ENCODE peak calls at places on chromosomes 12 and 14, in six cellular contexts. G is ovary, Y is breast epithelium, K is suprapubic skin, U is tibial nerve, J is kidney. V is an unnamed sample.
A peak's percentile ranks its signal among the peaks of the same experiment; 100 is the strongest.

GRCh38 chr12:32897276-32897615 is 669 bp upstream of the PKP2 start:
- DNase-seq in Y (no peak), G (no peak), K (no peak), U (no peak), J (no peak), V (no peak)

GRCh38 chr12:42981379-42981778 is 391.8 kb upstream of the PRICKLE1 start:
- DNase-seq in J (no peak), Y (no peak), K (no peak), G (no peak), U (no peak), V (no peak)

GRCh38 chr12:89346741-89347324 is 5.5 kb downstream of the DUSP6 start:
- DNase-seq in G (no peak), K (no peak), U (no peak), J (no peak), Y (no peak), V (no peak)

GRCh38 chr14:55028476-55028875 is 1.4 kb downstream of the SOCS4 start:
- DNase-seq in J (no peak), G (no peak), Y (no peak), U (no peak), K (no peak), V (no peak)

GRCh38 chr12:89883630-89884364 is 175.2 kb upstream of the ATP2B1 start:
- DNase-seq in U (no peak), J (no peak), K (no peak), G (no peak), Y (no peak), V (no peak)

GRCh38 chr12:104462931-104463339 is 6.2 kb downstream of the CHST11 start:
- DNase-seq in G (no peak), Y (no peak), K (no peak), U (no peak), J (no peak), V (no peak)

GRCh38 chr12:10584415-10584814 is 29.0 kb downstream of the MAGOHB start:
- DNase-seq in Y (no peak), G (no peak), U (no peak), J (no peak), K (no peak), V (no peak)

GRCh38 chr14:41699506-41699905 is 92.8 kb downstream of the LRFN5 start:
- DNase-seq in Y (no peak), U (no peak), J (no peak), K (no peak), G (no peak), V (no peak)

GRCh38 chr12:13099066-13099909 is 4.2 kb downstream of the GSG1 start:
- DNase-seq in U (no peak), J (no peak), Y (no peak), K (no peak), G (no peak), V (no peak)

GRCh38 chr12:62899568-62900390 is 35.2 kb downstream of the PPM1H start:
- DNase-seq in J (no peak), Y (no peak), K (no peak), U (no peak), G (no peak), V (no peak)

GRCh38 chr14:50061664-50062437 is 54.5 kb downstream of the VCPKMT start:
- DNase-seq in G (no peak), Y (no peak), J (no peak), K (no peak), U (no peak), V (no peak)

GRCh38 chr12:130473266-130473665 is 135.6 kb downstream of the PIWIL1 start:
- DNase-seq in K (no peak), G (no peak), U (no peak), J (no peak), Y (no peak), V (no peak)

GRCh38 chr12:7638064-7638763 is 27.5 kb downstream of the APOBEC1 start:
- DNase-seq in J (no peak), U (no peak), K (no peak), Y (no peak), G (no peak), V (no peak)

GRCh38 chr12:89135976-89136634 is 216.2 kb downstream of the DUSP6 start:
- DNase-seq in U (no peak), J (no peak), K (no peak), G (no peak), Y (no peak), V (no peak)

GRCh38 chr14:75917322-75918251 is 64.2 kb downstream of the TGFB3 start:
- DNase-seq in U (no peak), G (no peak), Y (no peak), J (no peak), K (no peak), V (no peak)

GRCh38 chr12:105892362-105892910 is 246.3 kb downstream of the NUAK1 start:
- DNase-seq in K (no peak), Y (no peak), U (no peak), G (no peak), J (no peak), V (no peak)

GRCh38 chr14:89178802-89179201 is 238.2 kb downstream of the FOXN3 start:
- DNase-seq in Y (no peak), G (no peak), K (no peak), J (no peak), U (no peak), V (no peak)

GRCh38 chr14:104223101-104223809 is 84.9 kb downstream of the KIF26A start:
- DNase-seq in U (no peak), K (no peak), G (peak; percentile 80), J (peak; percentile 78), Y (no peak), V (peak; percentile 34)

GRCh38 chr12:89789862-89790261 is 81.2 kb upstream of the ATP2B1 start:
- DNase-seq in G (no peak), K (no peak), U (no peak), Y (no peak), J (no peak), V (no peak)

GRCh38 chr12:28563926-28564325 is 373.7 kb downstream of the CCDC91 start:
- DNase-seq in Y (no peak), J (no peak), K (no peak), G (no peak), U (no peak), V (no peak)

GRCh38 chr14:77067632-77068514 is 30.2 kb upstream of the CIPC start:
- DNase-seq in K (no peak), Y (peak; percentile 72), U (peak; percentile 34), G (peak; percentile 61), J (peak; percentile 88), V (peak; percentile 52)

DNA sequence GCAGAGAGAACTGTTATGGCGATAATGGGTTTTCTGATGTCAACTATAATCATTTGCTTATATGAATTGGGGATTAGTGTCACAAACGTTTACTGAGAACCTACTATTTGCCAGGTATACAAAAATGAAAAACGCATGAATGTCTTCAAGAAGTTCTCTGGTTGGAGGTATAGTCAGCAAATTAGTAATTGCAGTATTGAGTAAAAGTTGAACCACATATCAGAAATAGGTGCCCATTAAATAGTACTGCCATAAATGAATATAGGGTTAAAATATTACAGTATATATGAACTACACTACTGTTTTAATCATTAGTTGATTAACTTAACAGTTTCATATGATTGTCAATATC is 60.0 kb downstream of the PTPRB start:
- DNase-seq in J (no peak), K (no peak), U (no peak), Y (no peak), G (no peak), V (no peak)
- TF ChIP-seq CTCF in J (no peak), K (no peak), U (no peak), Y (no peak), G (no peak), V (no peak)

DNA sequence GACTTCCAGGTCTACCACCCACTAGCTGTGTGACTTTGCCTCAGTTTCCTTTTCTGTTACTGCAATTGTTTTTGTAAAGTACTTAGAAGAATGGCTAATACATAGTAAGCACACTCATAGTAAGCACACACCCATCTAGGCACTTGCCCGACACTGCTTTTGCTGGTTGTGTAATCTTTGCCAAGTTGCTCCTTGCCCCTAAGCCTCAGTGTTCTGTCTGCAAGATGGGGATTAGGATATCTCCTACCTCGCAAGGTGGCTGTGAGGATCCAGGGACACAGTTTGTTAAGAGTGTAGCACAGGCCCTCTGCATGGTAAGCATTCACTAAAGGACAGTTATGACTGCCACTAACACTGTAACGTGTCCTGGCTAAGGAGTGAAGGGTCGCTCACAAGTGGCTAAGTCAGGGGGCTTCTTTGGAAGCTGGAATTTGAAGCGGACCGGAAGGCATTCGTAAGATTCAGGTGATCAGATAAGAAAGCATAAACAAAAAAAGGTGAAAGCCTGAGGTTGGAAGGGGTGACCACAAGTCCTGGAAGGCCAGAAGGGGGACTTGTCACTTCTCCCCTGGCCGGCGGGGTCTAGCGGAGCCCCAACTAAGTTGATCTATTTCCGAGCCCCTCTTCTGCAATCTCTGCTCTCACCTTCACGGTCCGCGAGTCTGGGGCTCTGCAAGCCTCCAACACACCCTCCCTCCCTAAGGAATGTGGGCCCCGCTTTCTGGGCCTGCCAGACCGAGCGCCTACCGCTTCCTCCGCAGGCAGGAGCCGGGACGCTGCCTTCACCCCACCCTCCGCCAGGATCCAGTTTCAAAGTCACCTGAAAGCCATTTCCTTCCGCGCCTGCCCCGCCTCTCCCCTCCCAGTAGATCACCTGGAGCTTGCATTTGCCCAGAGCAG is 1.5 kb upstream of the PLEKHG3 start:
- DNase-seq in U (no peak), J (peak; percentile 93), Y (peak; percentile 74), K (peak; percentile 79), G (no peak), V (no peak)
- H3K27ac ChIP-seq in U (peak overlapping the region; percentile 25), J (peak overlapping the region; percentile 93), Y (peak overlapping the region; percentile 94), K (peak overlapping the region; percentile 93), G (no peak overlapping the region), V (peak overlapping the region; percentile 98)

GRCh38 chr14:52790011-52790755 is 1.2 kb downstream of the GNPNAT1 start:
- DNase-seq in U (no peak), Y (no peak), J (no peak), K (no peak), G (no peak), V (no peak)
- H3K4me3 ChIP-seq in U (peak overlapping the region; percentile 76), Y (peak overlapping the region; percentile 78), J (peak overlapping the region; percentile 85), K (peak overlapping the region; percentile 76), G (peak overlapping the region; percentile 77), V (peak overlapping the region; percentile 91)

DNA sequence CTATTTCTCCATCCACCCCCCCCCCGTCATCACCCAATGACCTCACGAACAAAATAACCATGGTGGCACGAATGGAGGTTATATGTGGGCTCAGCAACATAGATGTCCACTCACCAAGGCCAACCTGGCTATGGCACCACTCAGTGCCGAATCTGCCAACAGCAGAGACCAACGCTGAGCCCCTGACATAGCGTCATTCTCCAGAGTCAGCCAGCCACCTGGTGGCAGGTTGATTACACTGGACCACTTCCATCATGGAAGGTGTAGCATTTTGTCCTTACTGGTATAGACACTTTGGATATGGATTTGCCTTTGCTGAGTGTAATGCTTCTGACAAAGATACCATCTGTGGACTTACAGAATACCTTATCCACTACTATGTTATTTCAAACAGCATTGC is 24.2 kb upstream of the DYRK2 start:
- DNase-seq in J (no peak), K (no peak), U (no peak), G (no peak), Y (no peak), V (no peak)
- TF ChIP-seq CTCF in J (no peak), K (no peak), U (no peak), G (no peak), Y (no peak), V (no peak)

GRCh38 chr14:92702441-92702918 is 45.9 kb downstream of the LGMN start:
- DNase-seq in J (peak; percentile 53), G (no peak), K (no peak), U (no peak), Y (no peak), V (no peak)

GRCh38 chr14:92706386-92706785 is 42.0 kb downstream of the LGMN start:
- DNase-seq in G (no peak), K (no peak), Y (no peak), U (no peak), J (peak; percentile 66), V (peak; percentile 24)

GRCh38 chr14:92703516-92703915 is 44.9 kb downstream of the LGMN start:
- DNase-seq in U (no peak), J (peak; percentile 34), Y (no peak), G (no peak), K (no peak), V (no peak)

GRCh38 chr14:92704036-92704804 is 44.2 kb downstream of the LGMN start:
- DNase-seq in J (peak; percentile 70), K (no peak), G (no peak), Y (no peak), U (no peak), V (peak; percentile 45)

GRCh38 chr14:92704821-92705220 is 43.6 kb downstream of the LGMN start:
- DNase-seq in K (no peak), U (no peak), J (peak; percentile 60), G (no peak), Y (no peak), V (peak; percentile 19)
- H3K27ac ChIP-seq in K (no peak overlapping the region), U (peak overlapping the region; percentile 26), J (no peak overlapping the region), G (no peak overlapping the region), Y (peak overlapping the region; percentile 19), V (no peak overlapping the region)

V was measured in dorsolateral prefrontal cortex.